ENCODE peak calls at places on chromosomes 16 and 17, in ten cellular contexts. K, J, D, S, L, R, T, O, C and F are unnamed samples.

GRCh38 chr17:81871387-81872120 is 417 bp upstream of the ARHGDIA start:
- DNase-seq in K (peak), J (peak), D (peak), S (peak), L (peak), R (peak), T (peak), O (peak), C (peak), F (peak)

GRCh38 chr16:3480901-3481695 is 14.2 kb downstream of the C16orf90 start:
- DNase-seq in K (no peak), J (no peak), D (no peak), S (no peak), L (no peak), R (no peak), T (no peak), O (no peak), C (no peak), F (no peak)

GRCh38 chr17:4908301-4908700 is 5.4 kb upstream of the CHRNE start:
- DNase-seq in K (no peak), J (no peak), D (no peak), S (no peak), L (no peak), R (no peak), T (no peak), O (no peak), C (no peak), F (no peak)

GRCh38 chr17:22266231-22266630 is 573.9 kb downstream of the KCNJ18 start:
- DNase-seq in K (no peak), J (no peak), D (no peak), S (no peak), L (peak), R (no peak), T (no peak), O (no peak), C (no peak), F (no peak)

GRCh38 chr16:49919327-49919726 is 63.4 kb upstream of the ZNF423 start:
- DNase-seq in K (no peak), J (no peak), D (no peak), S (no peak), L (no peak), R (no peak), T (no peak), O (no peak), C (no peak), F (no peak)

GRCh38 chr17:11140028-11140427 is 101.0 kb upstream of the SHISA6 start:
- DNase-seq in K (no peak), J (no peak), D (no peak), S (no peak), L (peak), R (no peak), T (no peak), O (no peak), C (peak), F (no peak)

GRCh38 chr17:61968757-61969156 is 41.0 kb upstream of the INTS2 start:
- DNase-seq in K (no peak), J (no peak), D (no peak), S (no peak), L (no peak), R (no peak), T (no peak), O (no peak), C (no peak), F (no peak)

GRCh38 chr17:73521376-73521775 is 122.9 kb downstream of the SDK2 start:
- DNase-seq in K (no peak), J (no peak), D (no peak), S (no peak), L (no peak), R (no peak), T (no peak), O (no peak), C (no peak), F (no peak)

GRCh38 chr16:50204426-50205108 is 51.5 kb downstream of the TENT4B start:
- DNase-seq in K (no peak), J (no peak), D (no peak), S (no peak), L (no peak), R (no peak), T (no peak), O (no peak), C (no peak), F (no peak)

GRCh38 chr17:31446195-31446967 is 54.9 kb downstream of the RAB11FIP4 start:
- DNase-seq in K (no peak), J (no peak), D (no peak), S (no peak), L (peak), R (no peak), T (no peak), O (no peak), C (no peak), F (no peak)

GRCh38 chr16:88799569-88800276 is 3.9 kb upstream of the CDT1 start:
- DNase-seq in K (no peak), J (no peak), D (no peak), S (no peak), L (no peak), R (no peak), T (no peak), O (no peak), C (peak), F (peak)

GRCh38 chr16:27920391-27920891 is 143.1 kb downstream of the GSG1L start:
- DNase-seq in K (peak), J (no peak), D (no peak), S (no peak), L (peak), R (no peak), T (no peak), O (no peak), C (no peak), F (no peak)

GRCh38 chr16:57723170-57723569 is 12.4 kb upstream of the KATNB1 start:
- DNase-seq in K (no peak), J (no peak), D (no peak), S (no peak), L (no peak), R (no peak), T (no peak), O (no peak), C (no peak), F (no peak)

GRCh38 chr17:82272495-82273326 is 789 bp downstream of the CSNK1D start:
- DNase-seq in K (no peak), J (peak), D (peak), S (peak), L (peak), R (no peak), T (no peak), O (peak), C (peak), F (peak)

GRCh38 chr16:66984902-66985311 is 3.5 kb upstream of the CES4A start:
- DNase-seq in K (no peak), J (no peak), D (no peak), S (no peak), L (no peak), R (no peak), T (no peak), O (no peak), C (no peak), F (no peak)

GRCh38 chr16:46894011-46894672 is 10.0 kb downstream of the GPT2 start:
- DNase-seq in K (no peak), J (no peak), D (no peak), S (peak), L (peak), R (no peak), T (peak), O (no peak), C (peak), F (no peak)

GRCh38 chr16:88773812-88774291 is 11.2 kb downstream of the PIEZO1 start:
- DNase-seq in K (no peak), J (no peak), D (peak), S (peak), L (no peak), R (no peak), T (peak), O (peak), C (peak), F (peak)

GRCh38 chr17:35748323-35748960 is 4.6 kb downstream of the GAS2L2 start:
- DNase-seq in K (no peak), J (no peak), D (peak), S (peak), L (peak), R (no peak), T (no peak), O (peak), C (no peak), F (peak)

GRCh38 chr17:80365983-80366382 is 49.0 kb upstream of the ENDOV start:
- DNase-seq in K (no peak), J (no peak), D (no peak), S (no peak), L (no peak), R (no peak), T (no peak), O (no peak), C (no peak), F (no peak)

GRCh38 chr16:89955001-89955685 is 6.6 kb downstream of the DEF8 start:
- DNase-seq in K (no peak), J (no peak), D (no peak), S (no peak), L (no peak), R (no peak), T (no peak), O (no peak), C (no peak), F (no peak)

GRCh38 chr17:43366809-43367587 is 31.8 kb upstream of the ARL4D start:
- DNase-seq in K (no peak), J (peak), D (no peak), S (no peak), L (no peak), R (no peak), T (no peak), O (no peak), C (no peak), F (no peak)

DNA sequence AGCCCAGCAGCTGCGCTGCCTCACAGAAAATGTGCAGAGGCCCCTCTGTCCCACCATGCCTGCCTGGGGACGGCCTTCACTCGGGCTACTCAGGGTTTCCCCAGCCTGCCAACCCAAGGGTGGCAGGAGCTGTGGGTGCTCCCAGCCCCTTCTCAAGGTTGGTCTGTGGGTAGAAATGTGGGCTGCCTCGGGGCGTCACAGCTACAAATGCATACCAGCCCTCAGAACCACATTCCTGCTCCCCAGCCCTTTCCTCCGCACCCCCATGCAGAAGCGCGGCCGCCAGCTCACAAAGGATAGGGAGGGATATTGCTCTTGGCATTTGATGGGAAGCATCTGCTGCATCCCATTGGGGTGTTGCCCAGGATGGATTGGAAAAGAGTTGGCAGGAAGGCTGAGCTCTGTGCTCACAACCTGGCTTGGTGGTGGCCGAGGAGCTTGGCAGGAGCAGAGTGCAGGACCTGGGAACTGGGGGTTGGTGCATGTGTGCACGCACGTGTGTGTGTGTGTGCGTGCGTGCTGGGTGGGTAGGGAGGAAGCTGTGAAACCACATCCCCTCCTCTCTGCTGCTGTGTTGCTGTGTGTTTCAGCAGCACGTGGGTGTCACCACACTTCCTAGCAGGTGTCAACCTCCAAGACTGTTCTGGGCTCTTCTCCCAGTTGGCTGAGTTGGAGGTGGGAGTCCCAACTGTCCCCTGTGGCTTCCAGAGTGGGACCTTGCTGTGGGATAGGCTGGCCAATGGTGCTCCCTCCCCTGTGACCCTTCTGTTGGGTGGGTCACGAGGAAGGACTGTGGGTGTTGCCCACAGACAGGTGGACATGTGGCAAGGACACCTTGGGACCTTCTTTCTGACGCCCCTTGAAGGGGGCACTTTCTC is 304.5 kb downstream of the SEC14L1 start:
- DNase-seq in K (no peak), J (peak), D (peak), S (peak), L (no peak), R (peak), T (peak), O (no peak), C (peak), F (no peak)
- TF ChIP-seq POLR2A in K (no peak), J (no peak), D (no peak), S (no peak), L (no peak), R (no peak), T (no peak), O (no peak), C (no peak), F (no peak)

DNA sequence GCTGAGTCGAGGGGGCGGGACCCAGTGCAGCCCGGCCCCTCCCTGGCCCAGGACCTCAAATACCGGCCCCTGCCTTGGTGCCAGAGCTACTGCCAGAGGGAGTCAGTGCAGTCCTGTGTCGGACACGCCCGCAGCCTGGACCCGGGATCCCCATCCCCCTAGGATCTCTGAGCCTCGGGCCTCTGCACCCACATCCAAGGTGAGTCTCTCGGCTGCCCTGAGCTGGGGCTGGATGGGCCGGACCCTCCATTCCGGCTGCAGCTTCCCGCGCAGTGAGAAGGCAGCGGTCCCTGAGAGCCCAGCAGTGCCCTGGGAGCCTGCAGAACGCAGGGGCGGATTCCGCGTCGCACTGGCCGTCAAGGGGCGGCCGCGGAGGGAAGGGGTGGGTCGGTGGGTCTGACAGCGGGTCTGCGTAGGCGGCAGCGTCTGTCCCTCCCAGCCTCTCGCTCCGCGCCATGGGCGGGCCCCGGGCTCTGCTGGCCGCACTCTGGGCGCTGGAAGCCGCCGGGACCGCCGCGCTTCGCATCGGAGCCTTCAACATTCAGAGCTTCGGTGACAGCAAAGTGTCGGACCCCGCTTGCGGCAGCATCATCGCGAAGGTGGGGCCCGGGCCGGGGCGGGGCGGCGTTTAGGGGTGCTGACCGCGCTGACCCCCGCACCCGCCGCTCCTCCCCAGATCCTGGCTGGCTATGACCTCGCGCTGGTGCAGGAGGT is at the start of gene DNASE1L2:
- DNase-seq in K (no peak), J (no peak), D (no peak), S (no peak), L (no peak), R (no peak), T (no peak), O (no peak), C (no peak), F (no peak)
- TF ChIP-seq POLR2A in K (no peak), J (no peak), D (no peak), S (no peak), L (no peak), R (no peak), T (no peak), O (no peak), C (no peak), F (no peak)

DNA sequence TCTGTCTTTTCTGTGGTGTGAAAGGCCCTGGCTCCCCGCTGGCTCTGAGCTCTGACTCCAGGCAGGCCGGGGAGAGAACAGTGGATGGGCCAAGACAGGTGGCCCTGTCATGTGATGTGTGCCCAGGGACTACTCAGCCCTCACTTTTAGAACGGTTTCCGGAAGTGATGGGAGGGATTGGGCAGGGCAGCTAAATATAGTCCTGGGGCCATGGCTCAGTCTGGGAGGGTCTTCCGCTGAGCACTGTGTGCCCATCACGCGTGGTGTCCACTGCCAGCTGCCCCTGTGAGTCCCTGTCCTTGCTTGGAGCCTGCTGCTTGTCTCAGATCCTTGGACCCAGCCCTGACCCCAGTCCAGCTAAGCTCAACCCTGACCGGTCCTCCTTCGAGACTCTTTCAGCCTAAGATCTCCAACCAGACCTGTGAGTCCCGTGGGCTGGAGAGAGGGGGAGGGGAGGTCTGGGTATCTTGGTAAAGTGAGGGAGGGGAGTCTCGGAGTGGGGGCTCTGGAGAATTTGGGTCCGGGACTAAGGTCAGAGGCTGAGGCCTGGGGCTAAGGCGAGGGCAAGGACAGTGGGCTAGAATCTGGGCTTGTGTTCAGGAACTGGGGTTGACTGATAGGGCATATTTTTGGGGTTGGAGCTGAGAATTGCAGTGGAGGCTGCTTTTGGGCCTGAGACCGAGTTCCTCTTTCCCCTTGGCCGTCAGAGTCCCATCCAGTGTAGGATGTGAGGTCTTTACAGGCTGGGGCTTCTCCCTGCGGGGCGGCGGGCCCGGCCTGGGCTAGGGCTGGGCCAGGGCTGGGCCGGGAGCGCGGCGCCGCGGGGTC is at the start of gene TRIM72:
- DNase-seq in K (no peak), J (no peak), D (no peak), S (no peak), L (no peak), R (no peak), T (no peak), O (no peak), C (no peak), F (no peak)
- TF ChIP-seq POLR2A in K (no peak), J (no peak), D (no peak), S (no peak), L (no peak), R (no peak), T (no peak), O (no peak), C (no peak), F (no peak)

GRCh38 chr17:75625813-75626486 is 7.3 kb upstream of the SMIM5 start:
- DNase-seq in K (no peak), J (no peak), D (no peak), S (no peak), L (peak), R (no peak), T (peak), O (peak), C (no peak), F (peak)

GRCh38 chr17:75623386-75623785 is 9.8 kb upstream of the SMIM5 start:
- DNase-seq in K (no peak), J (no peak), D (no peak), S (no peak), L (no peak), R (no peak), T (peak), O (no peak), C (no peak), F (no peak)

GRCh38 chr17:75622771-75623273 is 10.4 kb upstream of the SMIM5 start:
- DNase-seq in K (no peak), J (no peak), D (no peak), S (no peak), L (no peak), R (no peak), T (no peak), O (no peak), C (no peak), F (no peak)

GRCh38 chr17:75624714-75625345 is 8.4 kb upstream of the SMIM5 start:
- DNase-seq in K (no peak), J (no peak), D (no peak), S (no peak), L (no peak), R (no peak), T (no peak), O (no peak), C (no peak), F (no peak)

GRCh38 chr17:75624021-75624420 is 9.2 kb upstream of the SMIM5 start:
- DNase-seq in K (no peak), J (no peak), D (no peak), S (no peak), L (no peak), R (no peak), T (no peak), O (no peak), C (no peak), F (no peak)
- TF ChIP-seq POLR2A in K (no peak), J (no peak), D (no peak), S (no peak), L (no peak), R (no peak), T (no peak), O (no peak), C (no peak), F (no peak)

GRCh38 chr17:75077490-75078096 is 10.2 kb upstream of the SLC16A5 start:
- DNase-seq in K (no peak), J (peak), D (peak), S (peak), L (peak), R (no peak), T (no peak), O (peak), C (peak), F (peak)

GRCh38 chr17:75079023-75079373 is 8.8 kb upstream of the SLC16A5 start:
- DNase-seq in K (no peak), J (no peak), D (no peak), S (no peak), L (no peak), R (no peak), T (no peak), O (no peak), C (no peak), F (no peak)

GRCh38 chr17:75078097-75079022 is 9.4 kb upstream of the SLC16A5 start:
- DNase-seq in K (no peak), J (no peak), D (peak), S (peak), L (no peak), R (no peak), T (peak), O (peak), C (no peak), F (no peak)

GRCh38 chr17:75075597-75076253 is 12.0 kb upstream of the SLC16A5 start:
- DNase-seq in K (no peak), J (no peak), D (peak), S (no peak), L (no peak), R (no peak), T (no peak), O (no peak), C (no peak), F (no peak)

GRCh38 chr17:75077072-75077489 is 10.7 kb upstream of the SLC16A5 start:
- DNase-seq in K (no peak), J (no peak), D (no peak), S (no peak), L (no peak), R (no peak), T (no peak), O (no peak), C (no peak), F (no peak)
- TF ChIP-seq POLR2A in K (no peak), J (no peak), D (no peak), S (no peak), L (no peak), R (no peak), T (no peak), O (no peak), C (no peak), F (no peak)

GRCh38 chr17:17836250-17836817 is 452 bp downstream of the SREBF1 start:
- DNase-seq in K (peak), J (peak), D (peak), S (peak), L (peak), R (peak), T (peak), O (peak), C (peak), F (peak)

GRCh38 chr17:17835415-17836249 is 1.2 kb downstream of the SREBF1 start:
- DNase-seq in K (no peak), J (peak), D (no peak), S (no peak), L (no peak), R (no peak), T (no peak), O (peak), C (no peak), F (peak)

GRCh38 chr17:17837966-17838962 is 1.5 kb upstream of the SREBF1 start:
- DNase-seq in K (peak), J (peak), D (peak), S (peak), L (peak), R (peak), T (peak), O (peak), C (peak), F (peak)

GRCh38 chr17:17836818-17837379 is at the start of gene SREBF1:
- DNase-seq in K (no peak), J (no peak), D (peak), S (peak), L (peak), R (no peak), T (peak), O (peak), C (peak), F (peak)

DNA sequence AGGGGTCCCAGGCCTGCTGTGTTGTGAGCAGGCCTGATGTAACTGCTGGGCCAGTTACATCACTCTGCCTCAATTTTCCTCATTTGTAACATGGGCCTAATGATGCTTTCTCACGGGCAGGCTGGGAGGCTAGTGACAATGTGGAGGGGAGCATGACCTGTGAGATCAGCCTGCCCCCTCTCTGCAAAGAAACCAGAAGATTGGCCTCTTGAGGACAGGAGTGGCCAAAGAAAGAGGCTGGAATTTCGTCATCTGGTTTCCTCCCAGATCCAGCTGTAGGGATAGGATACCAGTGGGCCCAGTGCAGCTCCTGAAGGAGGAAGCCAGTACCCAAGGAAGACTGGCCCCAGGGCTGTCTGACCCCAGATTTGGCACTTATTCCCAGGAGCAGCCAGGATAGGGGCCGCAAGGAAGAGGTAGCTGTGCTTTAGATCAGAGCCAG is 615 bp upstream of the SREBF1 start:
- DNase-seq in K (no peak), J (peak), D (peak), S (peak), L (peak), R (peak), T (peak), O (peak), C (peak), F (peak)
- TF ChIP-seq POLR2A in K (no peak), J (no peak), D (no peak), S (no peak), L (no peak), R (peak), T (no peak), O (peak), C (peak), F (no peak)